ENCODE peak calls at places on chromosomes 1 and 21, in six cellular contexts. V is suprapubic skin, W is stomach, J is mesendoderm, G is esophagus squamous epithelium, I is tibial artery. Q is an unnamed sample. For H3K4me1, the result is how much of the 10 kb centered on the place peaks cover.

GRCh38 chr1:32742132-32742947 is 39.8 kb upstream of the SYNC start:
- DNase-seq in I (no peak), G (no peak), J (peak), W (peak), V (no peak), Q (no peak)

GRCh38 chr1:110673197-110673701 is 1.5 kb downstream of the KCNA3 start:
- DNase-seq in W (no peak), J (no peak), G (no peak), V (no peak), I (no peak), Q (no peak)

GRCh38 chr21:36854391-36854790 is 112.1 kb downstream of the HLCS start:
- DNase-seq in I (no peak), V (no peak), J (peak), G (no peak), W (no peak), Q (peak)

GRCh38 chr21:32702702-32703101 is 25.1 kb downstream of the SYNJ1 start:
- DNase-seq in W (no peak), V (no peak), I (no peak), G (no peak), J (peak), Q (no peak)

GRCh38 chr1:203263496-203263895 is 34.0 kb upstream of the CHIT1 start:
- DNase-seq in G (no peak), J (no peak), W (no peak), I (no peak), V (no peak), Q (no peak)

GRCh38 chr1:201889092-201889968 is 632 bp downstream of the SHISA4 start:
- DNase-seq in V (no peak), W (no peak), G (no peak), J (no peak), I (peak), Q (no peak)

GRCh38 chr1:24166988-24167387 is 20.1 kb downstream of the IFNLR1 start:
- DNase-seq in V (no peak), W (no peak), I (no peak), J (no peak), G (no peak), Q (no peak)

GRCh38 chr1:13549021-13549420 is 34.6 kb upstream of the PDPN start:
- DNase-seq in G (no peak), V (no peak), I (no peak), J (no peak), W (no peak), Q (no peak)

GRCh38 chr1:195439661-195440060 is 1168.6 kb downstream of the KCNT2 start:
- DNase-seq in W (no peak), J (no peak), V (no peak), G (no peak), I (no peak), Q (no peak)

GRCh38 chr1:14970115-14970798 is 183.3 kb upstream of the TMEM51 start:
- DNase-seq in J (peak), W (peak), V (peak), I (peak), G (no peak), Q (peak)

GRCh38 chr1:65524931-65525296 is 104.4 kb downstream of the LEPR start:
- DNase-seq in W (no peak), I (no peak), V (no peak), G (no peak), J (no peak), Q (no peak)

GRCh38 chr1:225434041-225434440 is 6.2 kb upstream of the LBR start:
- DNase-seq in G (no peak), W (no peak), J (no peak), I (no peak), V (no peak), Q (no peak)

GRCh38 chr1:112770724-112771123 is 55.6 kb upstream of the PPM1J start:
- DNase-seq in W (no peak), G (no peak), I (no peak), J (no peak), V (no peak), Q (no peak)

GRCh38 chr1:25439287-25439686 is 8.6 kb downstream of the MACO1 start:
- DNase-seq in G (no peak), V (no peak), I (no peak), J (no peak), W (no peak), Q (no peak)

DNA sequence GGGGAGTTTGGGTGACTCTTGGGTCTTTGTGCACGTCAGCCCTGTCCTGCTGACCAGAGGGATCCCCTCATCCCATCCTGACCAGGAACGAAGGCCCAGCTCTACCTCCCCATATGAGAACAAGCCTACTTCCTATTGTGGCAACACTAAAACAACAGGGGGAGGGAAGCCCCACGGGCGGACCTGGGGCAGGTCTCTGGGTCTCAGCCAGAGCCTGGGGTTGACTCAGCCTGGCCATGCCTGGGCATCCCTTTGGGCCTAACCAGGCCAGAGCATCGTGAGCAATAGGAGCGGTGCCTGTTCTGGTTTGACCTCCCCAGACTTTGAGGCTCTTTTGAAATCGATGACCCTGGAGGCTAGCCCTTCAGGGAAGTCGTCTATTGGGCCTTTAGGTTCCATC is 16.8 kb downstream of the RPS6KA1 start:
- DNase-seq in I (no peak), W (no peak), G (no peak), J (no peak), V (no peak), Q (no peak)
- H3K4me1 ChIP-seq in I (under half), W (under half), G (half or more), J (under half), V (under half), Q (under half)

GRCh38 chr1:9294910-9295636 is 2.4 kb downstream of the SPSB1 start:
- DNase-seq in I (no peak), J (peak), G (no peak), V (no peak), W (no peak), Q (no peak)

GRCh38 chr1:9297831-9298230 is 5.1 kb downstream of the SPSB1 start:
- DNase-seq in W (no peak), V (no peak), J (no peak), G (no peak), I (no peak), Q (no peak)

GRCh38 chr1:9295884-9296283 is 3.2 kb downstream of the SPSB1 start:
- DNase-seq in V (no peak), I (no peak), J (no peak), G (no peak), W (no peak), Q (no peak)

GRCh38 chr1:9298282-9298681 is 5.6 kb downstream of the SPSB1 start:
- DNase-seq in G (no peak), J (no peak), I (no peak), V (no peak), W (no peak), Q (no peak)

GRCh38 chr1:9296850-9297249 is 4.2 kb downstream of the SPSB1 start:
- DNase-seq in G (no peak), I (peak), W (no peak), V (no peak), J (no peak), Q (no peak)
- H3K4me1 ChIP-seq in G (half or more), I (half or more), W (under half), V (half or more), J (under half), Q (under half)

GRCh38 chr1:181504294-181505115 is 21.2 kb downstream of the CACNA1E start:
- DNase-seq in V (no peak), W (no peak), G (no peak), J (peak), I (no peak), Q (peak)
- H3K4me1 ChIP-seq in V (under half), W (under half), G (under half), J (under half), I (under half), Q (under half)

DNA sequence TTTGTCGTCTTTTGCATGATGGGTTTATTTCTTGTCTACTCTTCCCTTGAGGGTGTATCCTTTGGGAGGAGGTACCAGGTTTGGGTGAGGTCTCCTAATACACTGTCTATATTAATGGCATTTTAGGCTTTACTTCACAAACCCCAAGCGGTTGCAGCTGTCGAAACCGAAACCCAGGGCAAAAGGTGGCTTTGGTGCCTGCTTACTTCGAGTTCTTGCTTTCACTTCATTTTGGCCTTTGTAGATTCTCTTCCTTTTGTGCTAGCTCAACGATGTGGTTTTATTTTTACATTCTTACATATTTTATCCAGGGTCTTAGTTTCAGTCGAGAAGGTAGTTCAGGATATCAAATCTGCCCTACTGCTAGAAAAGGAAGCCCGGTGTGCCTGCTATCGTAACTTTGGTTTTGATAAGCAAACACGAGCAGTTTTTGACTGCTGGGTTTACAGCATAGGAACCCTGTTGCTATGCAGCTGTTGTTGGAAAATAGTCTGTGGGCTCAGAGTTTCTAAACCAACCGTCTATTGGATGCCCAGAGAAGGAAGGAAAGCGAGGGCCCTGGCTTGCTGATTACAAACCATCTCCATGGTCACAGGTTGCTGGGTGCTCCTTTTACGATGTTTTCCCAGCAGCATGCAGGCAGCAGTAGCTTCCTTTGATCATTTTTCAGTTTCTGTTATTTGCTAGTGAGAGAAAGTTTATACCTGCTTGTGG is 9.8 kb upstream of the TSPAN2 start:
- DNase-seq in J (peak), W (peak), G (no peak), V (no peak), I (peak), Q (no peak)
- H3K4me1 ChIP-seq in J (under half), W (under half), G (under half), V (under half), I (under half), Q (under half)

DNA sequence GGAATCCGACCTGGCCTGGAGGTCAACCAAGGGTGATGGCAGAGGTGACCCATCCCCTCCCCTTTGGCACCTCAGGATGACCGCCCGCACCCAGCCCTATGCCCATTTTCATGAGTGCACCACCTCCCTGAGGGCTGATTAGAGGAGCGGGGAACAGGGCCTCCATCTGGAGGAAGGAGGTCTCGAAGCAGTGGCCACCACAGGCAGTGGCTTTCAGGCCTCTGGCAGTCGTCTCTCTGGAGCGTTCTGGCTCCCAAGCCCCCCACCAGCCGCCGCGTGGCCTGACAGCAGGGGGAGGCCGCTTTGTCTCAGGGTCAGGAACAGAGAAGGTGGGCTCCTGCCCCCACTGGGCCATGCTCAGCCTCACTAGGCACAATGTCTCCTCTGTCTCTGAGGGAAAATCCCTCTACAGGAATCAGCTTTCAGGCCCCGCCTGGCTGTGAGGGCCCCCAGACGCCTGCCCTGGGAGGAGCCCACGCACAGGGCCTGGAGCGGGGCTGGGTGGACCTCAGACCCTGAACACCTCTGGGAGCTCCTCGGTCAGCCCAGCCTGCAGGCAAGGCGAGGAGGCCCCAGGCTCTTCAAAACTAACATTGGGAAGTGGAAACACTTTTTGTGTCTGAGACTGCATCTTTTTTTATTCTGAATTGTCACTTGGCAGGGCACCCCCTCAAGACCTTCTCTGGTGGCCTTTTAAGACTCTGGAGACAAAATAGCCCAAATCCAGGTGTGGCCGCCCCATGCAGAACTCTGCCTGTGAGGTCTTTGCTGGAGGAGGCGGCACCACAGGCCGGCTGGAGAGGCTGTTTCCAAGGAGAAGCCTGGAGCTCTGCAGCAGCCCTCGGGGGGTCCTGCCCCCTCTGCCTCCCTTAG is 127.7 kb upstream of the ARHGEF16 start:
- DNase-seq in V (no peak), W (no peak), I (no peak), G (no peak), J (no peak), Q (no peak)
- H3K4me1 ChIP-seq in V (under half), W (under half), I (under half), G (under half), J (under half), Q (under half)

GRCh38 chr1:155172732-155173477 is at the start of gene KRTCAP2:
- DNase-seq in G (peak), W (peak), J (peak), V (peak), I (peak), Q (peak)
- H3K4me1 ChIP-seq in G (half or more), W (under half), J (under half), V (under half), I (under half), Q (under half)

GRCh38 chr1:248824701-248825100 is 1.0 kb downstream of the SH3BP5L start:
- DNase-seq in G (no peak), J (no peak), I (peak), V (peak), W (no peak), Q (no peak)

GRCh38 chr1:248823517-248824001 is 2.2 kb downstream of the SH3BP5L start:
- DNase-seq in I (no peak), J (peak), G (no peak), W (no peak), V (no peak), Q (no peak)

GRCh38 chr1:248825136-248825535 is 579 bp downstream of the SH3BP5L start:
- DNase-seq in W (no peak), G (no peak), I (peak), J (no peak), V (peak), Q (no peak)

GRCh38 chr1:248825573-248825908 is 174 bp downstream of the SH3BP5L start:
- DNase-seq in G (no peak), W (no peak), V (no peak), J (no peak), I (no peak), Q (no peak)

GRCh38 chr1:248824301-248824700 is 1.4 kb downstream of the SH3BP5L start:
- DNase-seq in J (no peak), G (no peak), W (no peak), I (peak), V (peak), Q (no peak)
- H3K4me1 ChIP-seq in J (under half), G (half or more), W (half or more), I (half or more), V (half or more), Q (under half)

GRCh38 chr1:58966917-58967733 is 183.3 kb upstream of the JUN start:
- DNase-seq in W (no peak), I (no peak), G (no peak), V (no peak), J (no peak), Q (no peak)

GRCh38 chr1:58964428-58964827 is 180.6 kb upstream of the JUN start:
- DNase-seq in I (no peak), J (no peak), G (no peak), W (peak), V (no peak), Q (no peak)

GRCh38 chr1:58964880-58965279 is 181.0 kb upstream of the JUN start:
- DNase-seq in V (no peak), J (no peak), I (no peak), G (no peak), W (peak), Q (no peak)

GRCh38 chr1:58968360-58968952 is 184.6 kb upstream of the JUN start:
- DNase-seq in I (peak), G (no peak), W (peak), J (no peak), V (no peak), Q (peak)

DNA sequence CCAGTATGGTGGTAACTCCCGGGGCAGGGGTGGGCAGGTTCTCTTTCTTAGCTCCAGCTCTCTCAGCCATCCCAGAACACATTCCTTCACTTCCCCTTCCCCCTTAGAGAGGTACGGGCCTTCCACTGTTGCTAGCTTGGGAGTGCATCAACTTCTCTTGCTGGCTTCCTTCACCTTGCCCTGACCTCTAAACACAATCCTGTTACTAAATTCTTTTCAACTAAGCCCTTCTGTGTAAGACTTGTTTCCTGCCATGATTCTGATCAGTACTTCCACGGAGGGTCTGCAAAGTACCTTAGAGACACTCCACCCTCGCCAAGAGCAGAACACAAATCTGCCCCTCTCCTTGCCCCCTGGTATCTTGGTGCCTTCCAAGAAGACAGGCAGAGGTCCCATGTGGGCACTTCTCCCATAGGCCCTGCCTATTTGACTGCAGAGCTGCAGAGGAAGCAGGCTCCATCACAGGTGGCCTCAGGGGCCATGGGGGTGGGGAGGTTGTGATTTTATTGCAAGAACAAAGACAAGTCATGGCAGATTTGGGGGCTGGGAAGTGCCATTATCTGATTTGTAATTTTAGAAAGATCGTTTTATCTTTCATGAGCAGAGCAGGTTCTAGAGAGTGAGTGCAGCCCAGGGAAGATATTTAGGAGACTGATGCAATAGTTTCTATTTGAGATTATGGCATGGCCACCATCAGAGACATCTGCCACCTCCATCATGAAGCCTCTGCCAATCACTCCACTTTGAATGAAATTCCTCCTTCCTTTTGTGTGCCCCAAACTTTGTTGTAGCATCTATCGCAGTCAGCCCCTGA is 182.5 kb upstream of the JUN start:
- DNase-seq in I (no peak), J (no peak), V (no peak), W (no peak), G (no peak), Q (no peak)
- H3K4me1 ChIP-seq in I (under half), J (under half), V (under half), W (under half), G (under half), Q (under half)

Q was measured in BE2C.